ENCODE peak calls at places on chromosomes 2 and 18, in ten cellular contexts. One of them, this sample, is unnamed.

GRCh38 chr18:31684279-31685096 is at the start of gene B4GALT6:
- DNase-seq in amniotic stem cell: no peak
- DNase-seq in mesenteric fat pad: no peak
- DNase-seq in Right ventricle myocardium superior: peak
- DNase-seq in T-helper 2 cell: no peak
- DNase-seq in GM12865: peak
- DNase-seq in B cell: no peak
- DNase-seq in mesendoderm: peak
- DNase-seq in activated CD8-positive, alpha-beta memory T cell treated with anti-CD3 and anti-CD28 coated beads for 24 hours: peak
- DNase-seq in activated CD4-positive, alpha-beta T cell treated with anti-CD3 and anti-CD28 coated beads, Interleukin-2, amount 10 ng/mL, durations not matched to agents 7 days and 5 days: peak
- DNase-seq in this sample: peak

GRCh38 chr2:95314964-95315611 is 17.9 kb downstream of the KCNIP3 start:
- DNase-seq in mesendoderm: peak
- DNase-seq in Right ventricle myocardium superior: no peak
- DNase-seq in B cell: no peak
- DNase-seq in activated CD4-positive, alpha-beta T cell treated with anti-CD3 and anti-CD28 coated beads, Interleukin-2, amount 10 ng/mL, durations not matched to agents 7 days and 5 days: no peak
- DNase-seq in activated CD8-positive, alpha-beta memory T cell treated with anti-CD3 and anti-CD28 coated beads for 24 hours: no peak
- DNase-seq in mesenteric fat pad: no peak
- DNase-seq in T-helper 2 cell: no peak
- DNase-seq in amniotic stem cell: no peak
- DNase-seq in GM12865: peak
- DNase-seq in this sample: no peak

GRCh38 chr2:191345788-191346187 is 100.6 kb downstream of the MYO1B start:
- DNase-seq in B cell: no peak
- DNase-seq in amniotic stem cell: no peak
- DNase-seq in mesenteric fat pad: no peak
- DNase-seq in GM12865: no peak
- DNase-seq in T-helper 2 cell: no peak
- DNase-seq in activated CD8-positive, alpha-beta memory T cell treated with anti-CD3 and anti-CD28 coated beads for 24 hours: no peak
- DNase-seq in Right ventricle myocardium superior: no peak
- DNase-seq in mesendoderm: no peak
- DNase-seq in activated CD4-positive, alpha-beta T cell treated with anti-CD3 and anti-CD28 coated beads, Interleukin-2, amount 10 ng/mL, durations not matched to agents 7 days and 5 days: no peak
- DNase-seq in this sample: no peak

GRCh38 chr2:238527565-238527964 is 100.8 kb downstream of the ASB1 start:
- DNase-seq in activated CD8-positive, alpha-beta memory T cell treated with anti-CD3 and anti-CD28 coated beads for 24 hours: no peak
- DNase-seq in Right ventricle myocardium superior: no peak
- DNase-seq in amniotic stem cell: no peak
- DNase-seq in B cell: no peak
- DNase-seq in activated CD4-positive, alpha-beta T cell treated with anti-CD3 and anti-CD28 coated beads, Interleukin-2, amount 10 ng/mL, durations not matched to agents 7 days and 5 days: no peak
- DNase-seq in mesenteric fat pad: no peak
- DNase-seq in GM12865: no peak
- DNase-seq in mesendoderm: peak
- DNase-seq in T-helper 2 cell: no peak
- DNase-seq in this sample: no peak

GRCh38 chr18:59917422-59917821 is 17.6 kb downstream of the PMAIP1 start:
- DNase-seq in mesenteric fat pad: no peak
- DNase-seq in T-helper 2 cell: no peak
- DNase-seq in B cell: no peak
- DNase-seq in mesendoderm: no peak
- DNase-seq in amniotic stem cell: no peak
- DNase-seq in activated CD4-positive, alpha-beta T cell treated with anti-CD3 and anti-CD28 coated beads, Interleukin-2, amount 10 ng/mL, durations not matched to agents 7 days and 5 days: no peak
- DNase-seq in Right ventricle myocardium superior: no peak
- DNase-seq in GM12865: no peak
- DNase-seq in activated CD8-positive, alpha-beta memory T cell treated with anti-CD3 and anti-CD28 coated beads for 24 hours: peak
- DNase-seq in this sample: peak

GRCh38 chr2:136305517-136306192 is 187.7 kb upstream of the CXCR4 start:
- DNase-seq in activated CD4-positive, alpha-beta T cell treated with anti-CD3 and anti-CD28 coated beads, Interleukin-2, amount 10 ng/mL, durations not matched to agents 7 days and 5 days: peak
- DNase-seq in B cell: no peak
- DNase-seq in mesenteric fat pad: no peak
- DNase-seq in Right ventricle myocardium superior: no peak
- DNase-seq in GM12865: peak
- DNase-seq in amniotic stem cell: no peak
- DNase-seq in mesendoderm: peak
- DNase-seq in T-helper 2 cell: peak
- DNase-seq in activated CD8-positive, alpha-beta memory T cell treated with anti-CD3 and anti-CD28 coated beads for 24 hours: peak
- DNase-seq in this sample: no peak

GRCh38 chr2:86256982-86257381 is 57.7 kb downstream of the MRPL35 start:
- DNase-seq in amniotic stem cell: no peak
- DNase-seq in Right ventricle myocardium superior: no peak
- DNase-seq in activated CD8-positive, alpha-beta memory T cell treated with anti-CD3 and anti-CD28 coated beads for 24 hours: no peak
- DNase-seq in B cell: no peak
- DNase-seq in activated CD4-positive, alpha-beta T cell treated with anti-CD3 and anti-CD28 coated beads, Interleukin-2, amount 10 ng/mL, durations not matched to agents 7 days and 5 days: no peak
- DNase-seq in mesenteric fat pad: peak
- DNase-seq in T-helper 2 cell: no peak
- DNase-seq in mesendoderm: no peak
- DNase-seq in GM12865: no peak
- DNase-seq in this sample: no peak

GRCh38 chr2:54073796-54074195 is 41.6 kb upstream of the ACYP2 start:
- DNase-seq in amniotic stem cell: no peak
- DNase-seq in activated CD4-positive, alpha-beta T cell treated with anti-CD3 and anti-CD28 coated beads, Interleukin-2, amount 10 ng/mL, durations not matched to agents 7 days and 5 days: no peak
- DNase-seq in Right ventricle myocardium superior: no peak
- DNase-seq in mesendoderm: no peak
- DNase-seq in GM12865: peak
- DNase-seq in B cell: no peak
- DNase-seq in T-helper 2 cell: no peak
- DNase-seq in activated CD8-positive, alpha-beta memory T cell treated with anti-CD3 and anti-CD28 coated beads for 24 hours: no peak
- DNase-seq in mesenteric fat pad: no peak
- DNase-seq in this sample: no peak

GRCh38 chr2:128552806-128553551 is 234.3 kb upstream of the HS6ST1 start:
- DNase-seq in amniotic stem cell: no peak
- DNase-seq in activated CD8-positive, alpha-beta memory T cell treated with anti-CD3 and anti-CD28 coated beads for 24 hours: peak
- DNase-seq in B cell: no peak
- DNase-seq in mesenteric fat pad: peak
- DNase-seq in activated CD4-positive, alpha-beta T cell treated with anti-CD3 and anti-CD28 coated beads, Interleukin-2, amount 10 ng/mL, durations not matched to agents 7 days and 5 days: no peak
- DNase-seq in Right ventricle myocardium superior: peak
- DNase-seq in GM12865: no peak
- DNase-seq in T-helper 2 cell: no peak
- DNase-seq in mesendoderm: no peak
- DNase-seq in this sample: no peak

GRCh38 chr2:103804013-103804412 is 1042.2 kb downstream of the TMEM182 start:
- DNase-seq in mesenteric fat pad: no peak
- DNase-seq in mesendoderm: no peak
- DNase-seq in B cell: no peak
- DNase-seq in T-helper 2 cell: no peak
- DNase-seq in amniotic stem cell: no peak
- DNase-seq in activated CD4-positive, alpha-beta T cell treated with anti-CD3 and anti-CD28 coated beads, Interleukin-2, amount 10 ng/mL, durations not matched to agents 7 days and 5 days: no peak
- DNase-seq in activated CD8-positive, alpha-beta memory T cell treated with anti-CD3 and anti-CD28 coated beads for 24 hours: no peak
- DNase-seq in GM12865: no peak
- DNase-seq in Right ventricle myocardium superior: no peak
- DNase-seq in this sample: no peak

GRCh38 chr2:44799754-44800153 is 141.7 kb upstream of the SIX3 start:
- DNase-seq in activated CD4-positive, alpha-beta T cell treated with anti-CD3 and anti-CD28 coated beads, Interleukin-2, amount 10 ng/mL, durations not matched to agents 7 days and 5 days: no peak
- DNase-seq in activated CD8-positive, alpha-beta memory T cell treated with anti-CD3 and anti-CD28 coated beads for 24 hours: no peak
- DNase-seq in amniotic stem cell: no peak
- DNase-seq in T-helper 2 cell: no peak
- DNase-seq in mesendoderm: no peak
- DNase-seq in mesenteric fat pad: no peak
- DNase-seq in Right ventricle myocardium superior: no peak
- DNase-seq in B cell: no peak
- DNase-seq in GM12865: no peak
- DNase-seq in this sample: no peak

GRCh38 chr2:25036221-25036559 is 5.7 kb upstream of the EFR3B start:
- DNase-seq in amniotic stem cell: no peak
- DNase-seq in GM12865: no peak
- DNase-seq in mesenteric fat pad: no peak
- DNase-seq in B cell: no peak
- DNase-seq in activated CD4-positive, alpha-beta T cell treated with anti-CD3 and anti-CD28 coated beads, Interleukin-2, amount 10 ng/mL, durations not matched to agents 7 days and 5 days: no peak
- DNase-seq in Right ventricle myocardium superior: no peak
- DNase-seq in activated CD8-positive, alpha-beta memory T cell treated with anti-CD3 and anti-CD28 coated beads for 24 hours: no peak
- DNase-seq in T-helper 2 cell: no peak
- DNase-seq in mesendoderm: no peak
- DNase-seq in this sample: no peak

GRCh38 chr2:172283476-172283875 is 143.9 kb upstream of the ITGA6 start:
- DNase-seq in B cell: no peak
- DNase-seq in T-helper 2 cell: no peak
- DNase-seq in mesendoderm: peak
- DNase-seq in Right ventricle myocardium superior: no peak
- DNase-seq in activated CD8-positive, alpha-beta memory T cell treated with anti-CD3 and anti-CD28 coated beads for 24 hours: no peak
- DNase-seq in GM12865: no peak
- DNase-seq in mesenteric fat pad: no peak
- DNase-seq in amniotic stem cell: no peak
- DNase-seq in activated CD4-positive, alpha-beta T cell treated with anti-CD3 and anti-CD28 coated beads, Interleukin-2, amount 10 ng/mL, durations not matched to agents 7 days and 5 days: no peak
- DNase-seq in this sample: no peak

GRCh38 chr2:235807347-235807746 is 313.5 kb downstream of the AGAP1 start:
- DNase-seq in T-helper 2 cell: no peak
- DNase-seq in mesenteric fat pad: no peak
- DNase-seq in mesendoderm: peak
- DNase-seq in GM12865: no peak
- DNase-seq in activated CD8-positive, alpha-beta memory T cell treated with anti-CD3 and anti-CD28 coated beads for 24 hours: no peak
- DNase-seq in Right ventricle myocardium superior: no peak
- DNase-seq in amniotic stem cell: no peak
- DNase-seq in B cell: no peak
- DNase-seq in activated CD4-positive, alpha-beta T cell treated with anti-CD3 and anti-CD28 coated beads, Interleukin-2, amount 10 ng/mL, durations not matched to agents 7 days and 5 days: no peak
- DNase-seq in this sample: no peak

GRCh38 chr2:38866773-38867443 is 8.8 kb downstream of the DHX57 start:
- DNase-seq in T-helper 2 cell: no peak
- DNase-seq in B cell: no peak
- DNase-seq in mesendoderm: no peak
- DNase-seq in GM12865: no peak
- DNase-seq in Right ventricle myocardium superior: no peak
- DNase-seq in mesenteric fat pad: no peak
- DNase-seq in activated CD4-positive, alpha-beta T cell treated with anti-CD3 and anti-CD28 coated beads, Interleukin-2, amount 10 ng/mL, durations not matched to agents 7 days and 5 days: no peak
- DNase-seq in activated CD8-positive, alpha-beta memory T cell treated with anti-CD3 and anti-CD28 coated beads for 24 hours: no peak
- DNase-seq in amniotic stem cell: no peak
- DNase-seq in this sample: no peak

GRCh38 chr2:176533505-176534193 is 264.4 kb downstream of the MTX2 start:
- DNase-seq in activated CD4-positive, alpha-beta T cell treated with anti-CD3 and anti-CD28 coated beads, Interleukin-2, amount 10 ng/mL, durations not matched to agents 7 days and 5 days: no peak
- DNase-seq in GM12865: no peak
- DNase-seq in B cell: no peak
- DNase-seq in T-helper 2 cell: no peak
- DNase-seq in Right ventricle myocardium superior: no peak
- DNase-seq in mesenteric fat pad: no peak
- DNase-seq in activated CD8-positive, alpha-beta memory T cell treated with anti-CD3 and anti-CD28 coated beads for 24 hours: no peak
- DNase-seq in amniotic stem cell: no peak
- DNase-seq in mesendoderm: no peak
- DNase-seq in this sample: no peak